ENCODE peak calls at places on chromosomes 12 and 14, in seven cellular contexts. I is mammary epithelial cell, W is MCF 10A, K is NCI-H748 treated with DMSO at 0.1 percent for 48 hours, D is pons, N is heart left ventricle, B is GM20000. O is an unnamed sample.
A peak's percentile ranks its signal among the peaks of the same experiment; 100 is the strongest.

GRCh38 chr14:101009531-101009930 is 106.0 kb upstream of the RTL1 start:
- DNase-seq in K (no peak), W (no peak), D (no peak), N (no peak), I (no peak), B (peak; percentile 5), O (no peak)

GRCh38 chr12:89678225-89678624 is 30.4 kb downstream of the ATP2B1 start:
- DNase-seq in K (no peak), D (no peak), B (no peak), I (no peak), W (no peak), N (no peak), O (no peak)

GRCh38 chr12:49503674-49504180 is 35.1 kb upstream of the KCNH3 start:
- DNase-seq in B (no peak), D (no peak), I (peak; percentile 92), K (no peak), N (no peak), W (peak; percentile 69), O (no peak)

GRCh38 chr12:53251477-53252348 is 16.4 kb upstream of the ESPL1 start:
- DNase-seq in N (peak; percentile 83), B (peak; percentile 93), K (peak; percentile 70), D (peak; percentile 83), W (peak; percentile 77), I (peak; percentile 72), O (peak; percentile 82)

GRCh38 chr12:56670836-56671235 is 17.2 kb downstream of the PTGES3 start:
- DNase-seq in B (no peak), D (no peak), N (no peak), I (no peak), K (no peak), W (no peak), O (no peak)

GRCh38 chr12:22702690-22703089 is 77.7 kb downstream of the ETNK1 start:
- DNase-seq in I (no peak), B (no peak), D (no peak), W (peak; percentile 15), K (no peak), N (no peak), O (no peak)

GRCh38 chr12:3150820-3151590 is 73.8 kb downstream of the TSPAN9 start:
- DNase-seq in K (no peak), N (no peak), W (no peak), I (no peak), D (no peak), B (no peak), O (no peak)

GRCh38 chr14:102668291-102668873 is 75.9 kb downstream of the RCOR1 start:
- DNase-seq in B (no peak), I (no peak), W (no peak), K (peak; percentile 87), D (no peak), N (no peak), O (no peak)

GRCh38 chr14:66662374-66662773 is 154.4 kb downstream of the GPHN start:
- DNase-seq in K (no peak), B (no peak), D (no peak), W (peak; percentile 8), I (peak; percentile 37), N (no peak), O (no peak)

GRCh38 chr12:68899251-68899771 is 33.7 kb downstream of the CPM start:
- DNase-seq in B (no peak), N (no peak), W (peak; percentile 84), I (peak; percentile 67), K (no peak), D (peak; percentile 38), O (no peak)

GRCh38 chr14:22907429-22907828 is 11.5 kb downstream of the RBM23 start:
- DNase-seq in D (no peak), W (no peak), I (no peak), B (no peak), K (no peak), N (no peak), O (no peak)

GRCh38 chr12:120847392-120848157 is 56.6 kb downstream of the SPPL3 start:
- DNase-seq in D (no peak), I (no peak), N (no peak), K (no peak), B (peak; percentile 47), W (peak; percentile 32), O (peak; percentile 55)

GRCh38 chr14:72706485-72706884 is 187.4 kb downstream of the DPF3 start:
- DNase-seq in B (no peak), K (no peak), W (no peak), N (no peak), I (no peak), D (no peak), O (no peak)

GRCh38 chr14:74504874-74505617 is 11.5 kb downstream of the ISCA2 start:
- DNase-seq in B (no peak), W (no peak), N (no peak), K (no peak), I (no peak), D (no peak), O (no peak)

GRCh38 chr12:131795064-131795463 is 33.1 kb upstream of the MMP17 start:
- DNase-seq in W (no peak), I (no peak), K (no peak), N (no peak), B (no peak), D (peak; percentile 20), O (no peak)